ENCODE peak calls at places on chromosomes 11 and 22, in seven cellular contexts. C, Y, A, S, E, D and Q are unnamed samples.

GRCh38 chr11:123122852-123123251 is 60.9 kb upstream of the HSPA8 start:
- ATAC-seq in C (no peak), Y (no peak), A (no peak), S (peak; percentile 14), E (no peak), D (no peak), Q (no peak)

GRCh38 chr11:64358536-64358906 is 441 bp upstream of the RPS6KA4 start:
- ATAC-seq in C (no peak), Y (peak; percentile 9), A (peak; percentile 3), S (no peak), E (no peak), D (no peak), Q (no peak)

GRCh38 chr11:119974467-119974866 is 163.4 kb downstream of the TRIM29 start:
- ATAC-seq in C (no peak), Y (no peak), A (no peak), S (no peak), E (no peak), D (no peak), Q (no peak)

GRCh38 chr11:69654660-69655478 is 13.9 kb downstream of the CCND1 start:
- ATAC-seq in C (no peak), Y (no peak), A (peak; percentile 58), S (peak; percentile 24), E (no peak), D (peak; percentile 69), Q (no peak)

GRCh38 chr11:86620796-86621575 is 51.4 kb downstream of the ME3 start:
- ATAC-seq in C (no peak), Y (no peak), A (no peak), S (peak; percentile 36), E (no peak), D (no peak), Q (no peak)

GRCh38 chr22:24471570-24471969 is 23.6 kb upstream of the UPB1 start:
- ATAC-seq in C (no peak), Y (no peak), A (no peak), S (peak; percentile 93), E (no peak), D (peak; percentile 49), Q (no peak)

GRCh38 chr11:16155448-16155847 is 200.9 kb downstream of the SOX6 start:
- ATAC-seq in C (no peak), Y (no peak), A (peak; percentile 71), S (no peak), E (no peak), D (peak; percentile 76), Q (no peak)

GRCh38 chr11:88553204-88553603 is 215.7 kb upstream of the CTSC start:
- ATAC-seq in C (no peak), Y (no peak), A (no peak), S (no peak), E (no peak), D (no peak), Q (no peak)

GRCh38 chr11:26286472-26287066 is 45.4 kb upstream of the ANO3 start:
- ATAC-seq in C (peak; percentile 94), Y (peak; percentile 76), A (peak; percentile 89), S (no peak), E (no peak), D (no peak), Q (no peak)

GRCh38 chr11:94895451-94895850 is 77.9 kb downstream of the CWC15 start:
- ATAC-seq in C (no peak), Y (no peak), A (no peak), S (peak; percentile 71), E (no peak), D (peak; percentile 52), Q (no peak)

GRCh38 chr11:120281161-120281795 is 41.3 kb downstream of the POU2F3 start:
- ATAC-seq in C (no peak), Y (no peak), A (peak; percentile 35), S (peak; percentile 58), E (no peak), D (no peak), Q (no peak)

GRCh38 chr11:73792584-73792983 is 4.9 kb downstream of the MRPL48 start:
- ATAC-seq in C (no peak), Y (no peak), A (no peak), S (no peak), E (no peak), D (no peak), Q (no peak)